ENCODE peak calls at places on chromosomes 4 and X, in eight cellular contexts. One of them, this sample, is unnamed. For H3K9me3, the result is how much of the 10 kb centered on the place peaks cover.

GRCh38 chr4:121778991-121779628 is 14.1 kb upstream of the SMIM43 start:
- DNase-seq in endothelial cell of umbilical vein: no peak
- DNase-seq in HCT116: no peak
- DNase-seq in PC-3: no peak
- DNase-seq in kidney: no peak
- DNase-seq in fibroblast of lung: peak
- DNase-seq in neural progenitor cell: peak
- DNase-seq in keratinocyte: no peak
- DNase-seq in this sample: no peak

GRCh38 chrX:43654431-43655150 is 1.5 kb upstream of the MAOA start:
- DNase-seq in endothelial cell of umbilical vein: peak
- DNase-seq in HCT116: peak
- DNase-seq in PC-3: peak
- DNase-seq in kidney: peak
- DNase-seq in fibroblast of lung: peak
- DNase-seq in neural progenitor cell: peak
- DNase-seq in keratinocyte: no peak
- DNase-seq in this sample: no peak

GRCh38 chr4:159248383-159249178 is 145.7 kb downstream of the RAPGEF2 start:
- DNase-seq in endothelial cell of umbilical vein: peak
- DNase-seq in HCT116: no peak
- DNase-seq in PC-3: no peak
- DNase-seq in kidney: no peak
- DNase-seq in fibroblast of lung: peak
- DNase-seq in neural progenitor cell: no peak
- DNase-seq in keratinocyte: no peak
- DNase-seq in this sample: no peak

GRCh38 chr4:17544831-17545234 is 29.9 kb downstream of the CLRN2 start:
- DNase-seq in endothelial cell of umbilical vein: peak
- DNase-seq in HCT116: no peak
- DNase-seq in PC-3: peak
- DNase-seq in kidney: no peak
- DNase-seq in fibroblast of lung: no peak
- DNase-seq in neural progenitor cell: no peak
- DNase-seq in keratinocyte: no peak
- DNase-seq in this sample: no peak

GRCh38 chr4:128600996-128601857 is 208.3 kb upstream of the JADE1 start:
- DNase-seq in endothelial cell of umbilical vein: peak
- DNase-seq in HCT116: peak
- DNase-seq in PC-3: peak
- DNase-seq in kidney: peak
- DNase-seq in fibroblast of lung: peak
- DNase-seq in neural progenitor cell: no peak
- DNase-seq in keratinocyte: peak
- DNase-seq in this sample: no peak

GRCh38 chrX:21276736-21277433 is 97.3 kb upstream of the CNKSR2 start:
- DNase-seq in endothelial cell of umbilical vein: no peak
- DNase-seq in HCT116: no peak
- DNase-seq in PC-3: no peak
- DNase-seq in kidney: peak
- DNase-seq in fibroblast of lung: no peak
- DNase-seq in neural progenitor cell: no peak
- DNase-seq in keratinocyte: no peak
- DNase-seq in this sample: no peak

GRCh38 chr4:54954656-54955388 is 170.6 kb downstream of the KDR start:
- DNase-seq in endothelial cell of umbilical vein: peak
- DNase-seq in HCT116: no peak
- DNase-seq in PC-3: no peak
- DNase-seq in kidney: no peak
- DNase-seq in fibroblast of lung: no peak
- DNase-seq in neural progenitor cell: no peak
- DNase-seq in keratinocyte: no peak
- DNase-seq in this sample: no peak

GRCh38 chr4:139606600-139607301 is 50.7 kb upstream of the SETD7 start:
- DNase-seq in endothelial cell of umbilical vein: no peak
- DNase-seq in HCT116: no peak
- DNase-seq in PC-3: peak
- DNase-seq in kidney: no peak
- DNase-seq in fibroblast of lung: peak
- DNase-seq in neural progenitor cell: no peak
- DNase-seq in keratinocyte: no peak
- DNase-seq in this sample: no peak

GRCh38 chrX:27575565-27575964 is 14.6 kb upstream of the DCAF8L2 start:
- DNase-seq in endothelial cell of umbilical vein: peak
- DNase-seq in HCT116: no peak
- DNase-seq in PC-3: peak
- DNase-seq in kidney: no peak
- DNase-seq in fibroblast of lung: peak
- DNase-seq in neural progenitor cell: no peak
- DNase-seq in keratinocyte: no peak
- DNase-seq in this sample: no peak

GRCh38 chrX:154308108-154308946 is 12.7 kb downstream of the TKTL1 start:
- DNase-seq in endothelial cell of umbilical vein: peak
- DNase-seq in HCT116: peak
- DNase-seq in PC-3: peak
- DNase-seq in kidney: no peak
- DNase-seq in fibroblast of lung: peak
- DNase-seq in neural progenitor cell: peak
- DNase-seq in keratinocyte: no peak
- DNase-seq in this sample: no peak

GRCh38 chr4:72701987-72702819 is 133.2 kb upstream of the ADAMTS3 start:
- DNase-seq in endothelial cell of umbilical vein: peak
- DNase-seq in HCT116: peak
- DNase-seq in PC-3: peak
- DNase-seq in kidney: no peak
- DNase-seq in fibroblast of lung: peak
- DNase-seq in neural progenitor cell: peak
- DNase-seq in keratinocyte: no peak
- DNase-seq in this sample: peak

GRCh38 chr4:8152865-8153257 is 5.8 kb downstream of the ABLIM2 start:
- DNase-seq in endothelial cell of umbilical vein: no peak
- DNase-seq in HCT116: no peak
- DNase-seq in PC-3: no peak
- DNase-seq in kidney: peak
- DNase-seq in fibroblast of lung: no peak
- DNase-seq in neural progenitor cell: no peak
- DNase-seq in keratinocyte: no peak
- DNase-seq in this sample: no peak

GRCh38 chrX:10900585-10901289 is 210.4 kb upstream of the HCCS start:
- DNase-seq in endothelial cell of umbilical vein: no peak
- DNase-seq in HCT116: no peak
- DNase-seq in PC-3: peak
- DNase-seq in kidney: no peak
- DNase-seq in fibroblast of lung: peak
- DNase-seq in neural progenitor cell: no peak
- DNase-seq in keratinocyte: no peak
- DNase-seq in this sample: no peak

GRCh38 chrX:132858018-132858417 is 100.4 kb downstream of the HS6ST2 start:
- DNase-seq in endothelial cell of umbilical vein: peak
- DNase-seq in HCT116: no peak
- DNase-seq in PC-3: peak
- DNase-seq in kidney: no peak
- DNase-seq in fibroblast of lung: peak
- DNase-seq in neural progenitor cell: no peak
- DNase-seq in keratinocyte: no peak
- DNase-seq in this sample: no peak

GRCh38 chr4:149885896-149886295 is 70.3 kb upstream of the IQCM start:
- DNase-seq in endothelial cell of umbilical vein: no peak
- DNase-seq in HCT116: no peak
- DNase-seq in PC-3: peak
- DNase-seq in kidney: no peak
- DNase-seq in fibroblast of lung: peak
- DNase-seq in neural progenitor cell: no peak
- DNase-seq in keratinocyte: no peak
- DNase-seq in this sample: no peak

GRCh38 chr4:119543794-119544193 is 84.8 kb downstream of the PDE5A start:
- DNase-seq in endothelial cell of umbilical vein: no peak
- DNase-seq in HCT116: no peak
- DNase-seq in PC-3: no peak
- DNase-seq in kidney: no peak
- DNase-seq in fibroblast of lung: no peak
- DNase-seq in neural progenitor cell: no peak
- DNase-seq in keratinocyte: no peak
- DNase-seq in this sample: no peak

GRCh38 chr4:7052923-7053715 is 9.9 kb downstream of the TADA2B start:
- DNase-seq in endothelial cell of umbilical vein: no peak
- DNase-seq in HCT116: no peak
- DNase-seq in PC-3: no peak
- DNase-seq in kidney: no peak
- DNase-seq in fibroblast of lung: peak
- DNase-seq in neural progenitor cell: no peak
- DNase-seq in keratinocyte: no peak
- DNase-seq in this sample: no peak

GRCh38 chr4:183402771-183403170 is 41.7 kb upstream of the CDKN2AIP start:
- DNase-seq in endothelial cell of umbilical vein: no peak
- DNase-seq in HCT116: no peak
- DNase-seq in PC-3: peak
- DNase-seq in kidney: no peak
- DNase-seq in fibroblast of lung: no peak
- DNase-seq in neural progenitor cell: no peak
- DNase-seq in keratinocyte: no peak
- DNase-seq in this sample: no peak

GRCh38 chrX:154136627-154137161 is 7.3 kb upstream of the OPN1LW start:
- DNase-seq in endothelial cell of umbilical vein: peak
- DNase-seq in HCT116: peak
- DNase-seq in PC-3: peak
- DNase-seq in kidney: peak
- DNase-seq in fibroblast of lung: peak
- DNase-seq in neural progenitor cell: peak
- DNase-seq in keratinocyte: no peak
- DNase-seq in this sample: no peak

GRCh38 chrX:153818571-153819397 is 11.6 kb downstream of the PDZD4 start:
- DNase-seq in endothelial cell of umbilical vein: peak
- DNase-seq in HCT116: no peak
- DNase-seq in PC-3: peak
- DNase-seq in kidney: peak
- DNase-seq in fibroblast of lung: no peak
- DNase-seq in neural progenitor cell: peak
- DNase-seq in keratinocyte: no peak
- DNase-seq in this sample: no peak

GRCh38 chrX:150303386-150304097 is 59.6 kb upstream of the MAMLD1 start:
- DNase-seq in endothelial cell of umbilical vein: no peak
- DNase-seq in HCT116: no peak
- DNase-seq in PC-3: peak
- DNase-seq in kidney: no peak
- DNase-seq in fibroblast of lung: no peak
- DNase-seq in neural progenitor cell: no peak
- DNase-seq in keratinocyte: no peak
- DNase-seq in this sample: no peak

GRCh38 chr4:93317571-93317970 is 511.0 kb upstream of the ATOH1 start:
- DNase-seq in endothelial cell of umbilical vein: peak
- DNase-seq in HCT116: no peak
- DNase-seq in PC-3: peak
- DNase-seq in kidney: no peak
- DNase-seq in fibroblast of lung: no peak
- DNase-seq in neural progenitor cell: no peak
- DNase-seq in keratinocyte: no peak
- DNase-seq in this sample: peak

GRCh38 chr4:71293705-71294104 is 45.1 kb upstream of the SLC4A4 start:
- DNase-seq in endothelial cell of umbilical vein: no peak
- DNase-seq in HCT116: no peak
- DNase-seq in PC-3: peak
- DNase-seq in kidney: no peak
- DNase-seq in fibroblast of lung: peak
- DNase-seq in neural progenitor cell: no peak
- DNase-seq in keratinocyte: no peak
- DNase-seq in this sample: no peak

GRCh38 chr4:374298-375160 is 36.9 kb downstream of the ZNF141 start:
- DNase-seq in endothelial cell of umbilical vein: no peak
- DNase-seq in HCT116: no peak
- DNase-seq in PC-3: no peak
- DNase-seq in kidney: no peak
- DNase-seq in fibroblast of lung: peak
- DNase-seq in neural progenitor cell: no peak
- DNase-seq in keratinocyte: no peak
- DNase-seq in this sample: no peak
- H3K9me3 ChIP-seq in endothelial cell of umbilical vein: under half
- H3K9me3 ChIP-seq in HCT116: under half
- H3K9me3 ChIP-seq in PC-3: half or more
- H3K9me3 ChIP-seq in kidney: half or more
- H3K9me3 ChIP-seq in fibroblast of lung: under half
- H3K9me3 ChIP-seq in neural progenitor cell: half or more
- H3K9me3 ChIP-seq in keratinocyte: under half
- H3K9me3 ChIP-seq in this sample: under half

GRCh38 chr4:152606800-152607577 is 71.1 kb upstream of the FBXW7 start:
- DNase-seq in endothelial cell of umbilical vein: no peak
- DNase-seq in HCT116: no peak
- DNase-seq in PC-3: peak
- DNase-seq in kidney: no peak
- DNase-seq in fibroblast of lung: no peak
- DNase-seq in neural progenitor cell: peak
- DNase-seq in keratinocyte: no peak
- DNase-seq in this sample: no peak
- H3K9ac ChIP-seq in endothelial cell of umbilical vein: no peak
- H3K9ac ChIP-seq in HCT116: no peak
- H3K9ac ChIP-seq in PC-3: no peak
- H3K9ac ChIP-seq in kidney: no peak
- H3K9ac ChIP-seq in fibroblast of lung: no peak
- H3K9ac ChIP-seq in neural progenitor cell: no peak
- H3K9ac ChIP-seq in keratinocyte: no peak
- H3K9ac ChIP-seq in this sample: no peak

GRCh38 chrX:16786139-16786790 is at the start of gene TXLNG:
- DNase-seq in endothelial cell of umbilical vein: peak
- DNase-seq in HCT116: peak
- DNase-seq in PC-3: peak
- DNase-seq in kidney: peak
- DNase-seq in fibroblast of lung: peak
- DNase-seq in neural progenitor cell: peak
- DNase-seq in keratinocyte: peak
- DNase-seq in this sample: peak

GRCh38 chrX:16778993-16779392 is 7.3 kb upstream of the TXLNG start:
- DNase-seq in endothelial cell of umbilical vein: no peak
- DNase-seq in HCT116: no peak
- DNase-seq in PC-3: no peak
- DNase-seq in kidney: no peak
- DNase-seq in fibroblast of lung: no peak
- DNase-seq in neural progenitor cell: no peak
- DNase-seq in keratinocyte: no peak
- DNase-seq in this sample: no peak

GRCh38 chrX:16786791-16787735 is 797 bp downstream of the TXLNG start:
- DNase-seq in endothelial cell of umbilical vein: no peak
- DNase-seq in HCT116: no peak
- DNase-seq in PC-3: peak
- DNase-seq in kidney: peak
- DNase-seq in fibroblast of lung: peak
- DNase-seq in neural progenitor cell: peak
- DNase-seq in keratinocyte: no peak
- DNase-seq in this sample: no peak

GRCh38 chrX:16785247-16786138 is 773 bp upstream of the TXLNG start:
- DNase-seq in endothelial cell of umbilical vein: no peak
- DNase-seq in HCT116: no peak
- DNase-seq in PC-3: peak
- DNase-seq in kidney: no peak
- DNase-seq in fibroblast of lung: no peak
- DNase-seq in neural progenitor cell: peak
- DNase-seq in keratinocyte: no peak
- DNase-seq in this sample: no peak

GRCh38 chrX:16783452-16783851 is 2.8 kb upstream of the TXLNG start:
- DNase-seq in endothelial cell of umbilical vein: no peak
- DNase-seq in HCT116: no peak
- DNase-seq in PC-3: no peak
- DNase-seq in kidney: no peak
- DNase-seq in fibroblast of lung: no peak
- DNase-seq in neural progenitor cell: no peak
- DNase-seq in keratinocyte: no peak
- DNase-seq in this sample: no peak
- H3K27ac ChIP-seq in endothelial cell of umbilical vein: no peak
- H3K27ac ChIP-seq in HCT116: no peak
- H3K27ac ChIP-seq in PC-3: no peak
- H3K27ac ChIP-seq in kidney: no peak
- H3K27ac ChIP-seq in fibroblast of lung: no peak
- H3K27ac ChIP-seq in neural progenitor cell: no peak
- H3K27ac ChIP-seq in keratinocyte: no peak
- H3K27ac ChIP-seq in this sample: no peak

GRCh38 chrX:141960573-141960972 is 56.9 kb downstream of the MAGEC1 start:
- DNase-seq in endothelial cell of umbilical vein: peak
- DNase-seq in HCT116: no peak
- DNase-seq in PC-3: no peak
- DNase-seq in kidney: no peak
- DNase-seq in fibroblast of lung: no peak
- DNase-seq in neural progenitor cell: no peak
- DNase-seq in keratinocyte: no peak
- DNase-seq in this sample: no peak
- H3K9me3 ChIP-seq in endothelial cell of umbilical vein: under half
- H3K9me3 ChIP-seq in HCT116: under half
- H3K9me3 ChIP-seq in PC-3: under half
- H3K9me3 ChIP-seq in kidney: under half
- H3K9me3 ChIP-seq in fibroblast of lung: under half
- H3K9me3 ChIP-seq in neural progenitor cell: under half
- H3K9me3 ChIP-seq in keratinocyte: under half
- H3K9me3 ChIP-seq in this sample: under half